ENCODE peak calls at places on chromosomes 7 and 10, in four cellular contexts. L is PC-9; A is CD8-positive, alpha-beta memory T cell; O is ovary. V is an unnamed sample. For H3K4me1, the result is how much of the 10 kb centered on the place peaks cover.

GRCh38 chr7:128194533-128195282 is 46.4 kb upstream of the LEP start:
- DNase-seq in L (no peak), A (no peak), O (no peak), V (no peak)

GRCh38 chr7:97006951-97007861 is 1.9 kb downstream of the DLX6 start:
- DNase-seq in L (no peak), O (no peak), A (no peak), V (no peak)

GRCh38 chr10:93938140-93938539 is 44.4 kb downstream of the SLC35G1 start:
- DNase-seq in O (no peak), L (no peak), A (no peak), V (no peak)

GRCh38 chr7:153017197-153017596 is 257.6 kb downstream of the ACTR3B start:
- DNase-seq in L (no peak), O (no peak), A (no peak), V (no peak)

GRCh38 chr7:98707076-98707475 is 90.0 kb downstream of the NPTX2 start:
- DNase-seq in O (no peak), L (no peak), A (no peak), V (no peak)

GRCh38 chr10:130191380-130191779 is 55.2 kb downstream of the GLRX3 start:
- DNase-seq in O (no peak), A (no peak), L (no peak), V (no peak)

GRCh38 chr7:76262683-76263402 is 39.6 kb upstream of the HSPB1 start:
- DNase-seq in L (peak), A (no peak), O (no peak), V (peak)

GRCh38 chr10:66239062-66239461 is 686.8 kb upstream of the LRRTM3 start:
- DNase-seq in O (no peak), L (no peak), A (no peak), V (no peak)

GRCh38 chr7:151238190-151238810 is 6.0 kb downstream of the CHPF2 start:
- DNase-seq in L (no peak), O (peak), A (no peak), V (no peak)

GRCh38 chr10:10056958-10057357 is 960.7 kb upstream of the CELF2 start:
- DNase-seq in A (no peak), L (no peak), O (no peak), V (no peak)

GRCh38 chr7:78081888-78082287 is 283.3 kb downstream of the PHTF2 start:
- DNase-seq in O (no peak), L (no peak), A (no peak), V (no peak)

GRCh38 chr7:15123901-15124300 is 221.3 kb upstream of the DGKB start:
- DNase-seq in O (no peak), A (no peak), L (peak), V (no peak)

GRCh38 chr7:151311294-151311864 is 30.2 kb upstream of the NUB1 start:
- DNase-seq in L (peak), A (no peak), O (no peak), V (no peak)

GRCh38 chr7:24743471-24743870 is 13.8 kb downstream of the GSDME start:
- DNase-seq in A (no peak), O (no peak), L (no peak), V (no peak)

GRCh38 chr7:24752073-24752800 is 5.0 kb downstream of the GSDME start:
- DNase-seq in L (no peak), A (no peak), O (no peak), V (no peak)

GRCh38 chr7:24751484-24751883 is 5.8 kb downstream of the GSDME start:
- DNase-seq in O (no peak), L (no peak), A (no peak), V (no peak)

GRCh38 chr7:24750441-24751055 is 6.7 kb downstream of the GSDME start:
- DNase-seq in O (no peak), A (no peak), L (no peak), V (no peak)

DNA sequence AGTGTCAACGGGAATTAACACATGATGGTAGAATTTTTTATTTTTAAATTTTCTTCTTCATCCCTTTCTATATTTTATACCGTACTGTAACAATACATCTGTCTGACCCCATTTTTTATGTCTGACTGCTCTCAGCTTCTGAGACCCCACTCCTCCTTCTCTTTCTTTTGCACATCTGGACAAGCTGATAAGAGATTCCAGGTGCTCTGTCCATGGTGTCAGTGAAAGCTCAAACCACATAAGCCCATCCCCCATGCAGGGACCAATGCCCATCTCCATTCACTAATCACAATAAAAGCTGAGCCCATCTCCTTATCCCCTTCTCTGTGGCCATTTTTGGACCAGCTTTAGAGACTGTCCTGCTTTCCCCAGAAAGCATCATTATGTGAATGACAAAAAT is 8.7 kb downstream of the GSDME start:
- DNase-seq in A (no peak), O (no peak), L (no peak), V (no peak)
- H3K4me1 ChIP-seq in A (under half), O (under half), L (under half), V (under half)

GRCh38 chr10:124086787-124087671 is 6.4 kb downstream of the CHST15 start:
- DNase-seq in L (no peak), A (no peak), O (peak), V (no peak)
- H3K4me1 ChIP-seq in L (under half), A (under half), O (under half), V (under half)

GRCh38 chr7:155266440-155266839 is 31.2 kb upstream of the INSIG1 start:
- DNase-seq in L (no peak), A (no peak), O (no peak), V (no peak)
- H3K4me1 ChIP-seq in L (under half), A (under half), O (under half), V (under half)

GRCh38 chr7:55070839-55071238 is 52.0 kb downstream of the EGFR start:
- DNase-seq in A (no peak), L (no peak), O (no peak), V (no peak)
- H3K4me1 ChIP-seq in A (under half), L (half or more), O (under half), V (under half)

GRCh38 chr10:69816536-69816935 is 14.8 kb downstream of the COL13A1 start:
- DNase-seq in O (no peak), L (no peak), A (no peak), V (no peak)

GRCh38 chr10:69814251-69814650 is 12.5 kb downstream of the COL13A1 start:
- DNase-seq in A (no peak), O (no peak), L (no peak), V (no peak)

GRCh38 chr10:69813632-69814031 is 11.9 kb downstream of the COL13A1 start:
- DNase-seq in A (no peak), O (no peak), L (no peak), V (no peak)

GRCh38 chr10:69816963-69817605 is 15.4 kb downstream of the COL13A1 start:
- DNase-seq in A (no peak), L (no peak), O (no peak), V (no peak)

DNA sequence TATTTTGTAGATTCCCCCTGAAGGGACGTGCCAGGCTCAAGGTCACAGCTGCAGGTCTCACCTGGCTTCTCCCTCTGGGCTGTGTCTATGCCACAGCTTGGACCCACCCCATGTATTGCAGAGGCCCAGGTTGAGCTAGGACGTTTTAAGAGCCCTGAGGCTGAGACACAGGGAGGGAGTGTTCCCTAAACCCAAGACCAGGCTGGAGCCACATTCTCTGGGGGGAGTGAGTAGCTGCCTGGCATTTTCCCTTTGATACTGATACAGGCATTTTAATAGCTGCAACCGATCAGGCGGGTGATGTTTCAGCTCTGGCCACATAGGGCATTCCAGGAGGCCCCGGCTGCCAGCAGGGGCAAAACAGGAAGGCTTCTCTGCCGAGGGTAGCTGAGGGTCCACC is 13.4 kb downstream of the COL13A1 start:
- DNase-seq in O (no peak), L (no peak), A (no peak), V (no peak)
- H3K4me1 ChIP-seq in O (under half), L (under half), A (under half), V (under half)

GRCh38 chr10:59823111-59823510 is 69.9 kb upstream of the MRLN start:
- DNase-seq in O (no peak), L (no peak), A (no peak), V (no peak)
- H3K4me1 ChIP-seq in O (under half), L (under half), A (under half), V (under half)